ENCODE peak calls at places on chromosome 10, in nine cellular contexts. K is cardiac muscle cell, Z is H1, J is DND-41, R is osteoblast, H is IMR-90, E is tibial nerve, L is psoas muscle, S is kidney. G is an unnamed sample.

GRCh38 chr10:4819707-4820106 is 6.3 kb upstream of the AKR1E2 start:
- DNase-seq in R (no peak), E (no peak), J (no peak), L (no peak), K (no peak), S (no peak), H (no peak), Z (no peak), G (no peak)

GRCh38 chr10:81116201-81116600 is 578.5 kb downstream of the SH2D4B start:
- DNase-seq in H (peak; percentile 4), S (no peak), E (no peak), Z (no peak), K (no peak), L (no peak), J (no peak), R (no peak), G (no peak)

GRCh38 chr10:49571419-49571818 is 32.5 kb upstream of the ERCC6 start:
- DNase-seq in L (no peak), E (no peak), R (peak; percentile 55), K (no peak), S (no peak), H (peak; percentile 20), Z (no peak), J (no peak), G (no peak)

GRCh38 chr10:35259769-35260397 is 76.4 kb upstream of the CCNY start:
- DNase-seq in Z (no peak), S (no peak), H (peak; percentile 98), L (no peak), R (peak; percentile 92), J (no peak), K (peak; percentile 79), E (no peak), G (peak; percentile 72)

GRCh38 chr10:47047577-47048532 is 136.6 kb downstream of the PTPN20 start:
- DNase-seq in J (peak; percentile 78), Z (peak; percentile 90), S (peak; percentile 87), E (peak; percentile 76), H (peak; percentile 77), L (peak; percentile 88), K (peak; percentile 88), R (peak; percentile 98), G (peak; percentile 38)

GRCh38 chr10:64148597-64148996 is 627.4 kb downstream of the REEP3 start:
- DNase-seq in L (no peak), S (no peak), E (no peak), R (no peak), H (no peak), Z (no peak), K (no peak), J (no peak), G (no peak)

GRCh38 chr10:73983096-73984047 is 14.5 kb upstream of the VCL start:
- DNase-seq in L (no peak), H (no peak), E (no peak), Z (no peak), R (no peak), J (no peak), K (no peak), S (no peak), G (no peak)

GRCh38 chr10:126068357-126068756 is 172.0 kb downstream of the FANK1 start:
- DNase-seq in J (no peak), S (no peak), K (no peak), R (no peak), L (no peak), Z (no peak), H (no peak), E (no peak), G (no peak)

GRCh38 chr10:78684954-78685353 is 383.8 kb upstream of the ZMIZ1 start:
- DNase-seq in H (no peak), K (no peak), L (no peak), R (no peak), Z (no peak), J (no peak), E (no peak), S (no peak), G (no peak)

GRCh38 chr10:78688221-78688944 is 380.4 kb upstream of the ZMIZ1 start:
- DNase-seq in J (no peak), E (no peak), L (no peak), H (no peak), R (no peak), S (no peak), Z (no peak), K (no peak), G (no peak)

GRCh38 chr10:78685466-78686163 is 383.2 kb upstream of the ZMIZ1 start:
- DNase-seq in J (no peak), S (no peak), K (peak; percentile 49), R (peak; percentile 91), E (no peak), L (no peak), Z (no peak), H (peak; percentile 38), G (no peak)

GRCh38 chr10:78687616-78688015 is 381.1 kb upstream of the ZMIZ1 start:
- DNase-seq in J (no peak), H (peak; percentile 22), E (no peak), K (no peak), S (no peak), L (no peak), R (no peak), Z (no peak), G (no peak)

DNA sequence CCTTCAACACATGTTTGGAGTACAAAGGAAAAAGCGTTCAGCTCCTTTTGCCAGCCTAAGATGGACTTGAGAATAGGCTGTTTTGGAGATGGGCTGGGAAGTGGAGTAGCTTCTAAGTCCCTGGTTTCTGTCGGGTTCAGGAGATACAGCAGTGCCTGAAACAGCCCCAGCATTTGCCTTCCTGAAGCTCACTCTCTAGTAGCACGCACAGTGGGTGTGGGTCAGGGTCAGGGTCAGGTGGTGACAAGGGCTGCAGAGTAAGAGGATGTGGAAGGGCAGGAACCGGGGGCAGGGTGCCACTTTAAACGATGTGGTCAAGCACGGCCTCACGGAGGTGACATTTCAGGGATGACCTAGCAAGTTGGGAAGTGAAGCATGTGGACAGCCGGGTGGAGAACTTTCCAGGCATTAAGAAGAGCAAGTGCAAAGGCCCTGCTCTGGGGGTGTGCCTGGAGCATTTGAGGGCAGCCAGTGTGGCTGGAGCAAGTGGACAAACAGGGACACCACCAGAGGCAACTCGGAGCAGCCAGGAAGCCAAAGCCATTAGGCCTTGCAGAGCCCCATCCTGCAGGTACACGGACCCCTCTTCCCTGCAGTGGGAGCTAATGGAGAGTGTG is 382.2 kb upstream of the ZMIZ1 start:
- DNase-seq in R (no peak), H (no peak), J (no peak), S (no peak), K (no peak), L (no peak), E (no peak), Z (no peak), G (no peak)
- H3K4me1 ChIP-seq in R (no peaks in the 10 kb centered on the region), H (peaks cover 4% of the 10 kb centered on the region), J (no peaks in the 10 kb centered on the region), S (peaks cover 6% of the 10 kb centered on the region), K (no peaks in the 10 kb centered on the region), L (no peaks in the 10 kb centered on the region), E (peaks cover 14% of the 10 kb centered on the region), Z (peaks cover 5% of the 10 kb centered on the region), G (no peaks in the 10 kb centered on the region)

GRCh38 chr10:132446195-132446581 is 49.2 kb downstream of the PWWP2B start:
- DNase-seq in K (no peak), E (no peak), L (no peak), R (no peak), H (no peak), Z (no peak), J (no peak), S (peak; percentile 80), G (no peak)

GRCh38 chr10:132448248-132448731 is 51.3 kb downstream of the PWWP2B start:
- DNase-seq in R (no peak), E (peak; percentile 55), L (peak; percentile 90), S (peak; percentile 88), K (peak; percentile 63), J (peak; percentile 43), H (no peak), Z (no peak), G (peak; percentile 69)

GRCh38 chr10:132445516-132446194 is 48.7 kb downstream of the PWWP2B start:
- DNase-seq in S (peak; percentile 74), K (no peak), J (no peak), H (no peak), L (no peak), E (no peak), Z (no peak), R (no peak), G (no peak)

GRCh38 chr10:132447446-132448247 is 50.6 kb downstream of the PWWP2B start:
- DNase-seq in K (peak; percentile 71), E (no peak), J (peak; percentile 78), R (peak; percentile 99), S (peak; percentile 87), H (peak; percentile 71), L (no peak), Z (no peak), G (no peak)

DNA sequence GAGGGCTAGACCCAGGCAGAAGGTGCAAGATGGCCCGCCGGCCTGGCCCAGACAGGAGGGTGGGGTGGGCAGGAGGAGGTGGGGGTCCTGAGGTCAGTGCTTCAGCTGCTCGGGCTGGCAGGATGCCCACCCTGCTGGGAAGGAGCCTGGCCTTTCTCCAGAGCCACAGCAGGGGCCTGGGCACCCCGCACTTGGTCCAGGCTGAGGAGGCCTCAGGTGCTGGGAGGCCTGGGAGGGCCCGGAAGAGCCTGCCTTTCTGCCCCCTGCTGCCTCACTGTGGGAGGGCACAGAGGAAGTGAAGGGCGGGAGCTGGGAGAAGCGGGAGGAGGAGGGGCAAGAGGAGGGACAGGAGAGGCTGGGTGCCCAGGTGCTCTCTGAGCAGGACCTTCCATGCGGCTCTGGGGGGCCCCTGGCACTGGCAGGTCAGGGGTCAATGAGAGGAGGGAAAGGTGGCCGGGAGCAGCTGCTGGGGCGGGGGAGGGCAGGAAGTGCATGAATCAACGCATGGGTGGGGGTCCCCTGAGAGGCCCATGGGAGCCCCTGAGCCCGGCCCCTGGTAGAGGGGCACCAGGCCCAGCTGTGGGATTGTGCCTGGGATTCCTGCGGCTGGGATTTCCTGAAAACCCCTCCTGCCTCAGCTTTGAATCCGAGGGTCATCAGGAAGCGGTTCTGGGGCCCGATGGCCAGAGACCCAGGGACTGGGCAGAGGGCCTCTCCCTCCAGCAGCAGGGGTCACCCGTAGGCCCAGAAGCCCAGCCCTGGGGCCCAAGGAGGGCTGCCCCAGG is 49.9 kb downstream of the PWWP2B start:
- DNase-seq in L (no peak), Z (no peak), R (peak; percentile 95), K (peak; percentile 54), S (peak; percentile 92), E (no peak), J (peak; percentile 84), H (peak; percentile 19), G (no peak)
- TF ChIP-seq CTCF in L (peak; percentile 35), Z (no peak), R (peak; percentile 31), K (peak; percentile 44), S (peak; percentile 34), E (peak; percentile 42), J (peak; percentile 78), H (peak; percentile 40), G (peak; percentile 73)

GRCh38 chr10:103855852-103856496 is 598 bp upstream of the SH3PXD2A start:
- DNase-seq in Z (peak; percentile 69), R (no peak), E (no peak), K (no peak), J (no peak), L (no peak), S (no peak), H (no peak), G (no peak)

GRCh38 chr10:103855424-103855823 is at the start of gene SH3PXD2A:
- DNase-seq in E (no peak), H (no peak), K (peak; percentile 38), R (peak; percentile 92), L (peak; percentile 70), Z (peak; percentile 78), S (no peak), J (peak; percentile 44), G (no peak)

GRCh38 chr10:103854265-103854686 is 1.1 kb downstream of the SH3PXD2A start:
- DNase-seq in L (no peak), R (no peak), E (no peak), S (no peak), J (peak; percentile 11), Z (peak; percentile 64), H (no peak), K (no peak), G (no peak)

GRCh38 chr10:103853428-103854264 is 1.7 kb downstream of the SH3PXD2A start:
- DNase-seq in K (no peak), S (no peak), J (no peak), L (no peak), R (no peak), H (no peak), E (no peak), Z (no peak), G (no peak)

GRCh38 chr10:103854687-103855423 is 521 bp downstream of the SH3PXD2A start:
- DNase-seq in S (no peak), Z (peak; percentile 76), L (peak; percentile 77), H (peak; percentile 24), J (peak; percentile 10), K (peak; percentile 37), E (no peak), R (peak; percentile 93), G (no peak)
- H3K4me3 ChIP-seq in S (peak overlapping the region; percentile 40), Z (peak overlapping the region; percentile 91), L (peak overlapping the region; percentile 96), H (peak overlapping the region; percentile 92), J (no peak overlapping the region), K (peak overlapping the region; percentile 87), E (peak overlapping the region; percentile 62), R (peak overlapping the region; percentile 77), G (peak overlapping the region; percentile 75)

GRCh38 chr10:22634606-22635467 is 79.5 kb downstream of the PIP4K2A start:
- DNase-seq in J (no peak), S (no peak), K (no peak), L (no peak), E (no peak), H (no peak), R (no peak), Z (no peak), G (no peak)

GRCh38 chr10:22633106-22633505 is 81.3 kb downstream of the PIP4K2A start:
- DNase-seq in K (no peak), H (no peak), S (no peak), Z (no peak), R (no peak), L (no peak), E (no peak), J (no peak), G (no peak)

GRCh38 chr10:22631646-22632278 is 82.6 kb downstream of the PIP4K2A start:
- DNase-seq in S (no peak), Z (no peak), K (peak; percentile 73), L (no peak), J (no peak), R (no peak), H (peak; percentile 50), E (no peak), G (no peak)

GRCh38 chr10:22634093-22634492 is 80.3 kb downstream of the PIP4K2A start:
- DNase-seq in E (no peak), K (no peak), R (no peak), Z (no peak), H (no peak), L (no peak), S (no peak), J (no peak), G (no peak)

DNA sequence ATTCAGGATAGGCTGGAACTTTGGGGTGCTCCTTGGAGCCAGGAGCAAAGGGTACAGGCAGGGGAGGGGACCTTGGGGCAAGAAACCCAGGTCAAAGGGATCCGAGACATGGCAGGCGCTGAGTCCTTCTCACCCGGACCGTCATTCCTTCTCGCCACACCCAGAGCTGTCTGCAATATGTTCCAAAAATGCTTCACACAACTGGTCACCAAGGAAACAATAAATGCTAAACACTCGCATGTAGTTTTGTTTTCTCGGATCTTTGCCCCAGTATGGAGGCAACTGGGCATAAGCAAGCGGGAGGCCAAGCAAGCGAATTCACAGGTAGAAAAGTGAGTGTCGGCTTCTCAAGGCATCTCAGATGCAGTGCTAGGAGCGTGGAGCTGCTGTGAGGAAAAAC is 80.8 kb downstream of the PIP4K2A start:
- DNase-seq in L (no peak), H (no peak), E (no peak), R (no peak), Z (no peak), J (no peak), S (peak; percentile 25), K (no peak), G (no peak)
- H3K4me1 ChIP-seq in L (no peaks in the 10 kb centered on the region), H (peaks cover 3% of the 10 kb centered on the region), E (peaks cover 40% of the 10 kb centered on the region), R (peaks cover 12% of the 10 kb centered on the region), Z (peaks cover 5% of the 10 kb centered on the region), J (peaks cover 29% of the 10 kb centered on the region), S (peaks cover 16% of the 10 kb centered on the region), K (no peaks in the 10 kb centered on the region), G (peaks cover 8% of the 10 kb centered on the region)

G was measured in Panc1.